ENCODE peak calls at places on chromosomes 4 and X, in nine cellular contexts. N, B, U, V, T, O, Z, D and Y are unnamed samples.

GRCh38 chr4:45662996-45663395 is 460.9 kb downstream of the GABRG1 start:
- DNase-seq in N (no peak), B (no peak), U (no peak), V (peak; percentile 48), T (peak; percentile 91), O (no peak), Z (peak; percentile 74), D (no peak), Y (peak; percentile 3)

GRCh38 chr4:5827108-5828004 is 65.5 kb downstream of the CRMP1 start:
- DNase-seq in N (no peak), B (no peak), U (no peak), V (no peak), T (no peak), O (no peak), Z (no peak), D (no peak), Y (no peak)

GRCh38 chr4:179671609-179672008 is 2229.4 kb upstream of the AGA start:
- DNase-seq in N (no peak), B (no peak), U (no peak), V (no peak), T (no peak), O (no peak), Z (no peak), D (no peak), Y (no peak)

GRCh38 chrX:153492153-153492454 is 2.7 kb upstream of the BGN start:
- DNase-seq in N (no peak), B (no peak), U (no peak), V (no peak), T (no peak), O (no peak), Z (no peak), D (no peak), Y (no peak)

GRCh38 chr4:156790866-156791265 is 180.7 kb downstream of the PDGFC start:
- DNase-seq in N (no peak), B (no peak), U (no peak), V (peak; percentile 50), T (peak; percentile 79), O (no peak), Z (peak; percentile 91), D (no peak), Y (no peak)

GRCh38 chr4:13920901-13921300 is 293.4 kb upstream of the BOD1L1 start:
- DNase-seq in N (no peak), B (no peak), U (no peak), V (peak; percentile 100), T (peak; percentile 97), O (no peak), Z (peak; percentile 100), D (no peak), Y (no peak)

GRCh38 chr4:6894528-6895498 is 14.8 kb upstream of the TBC1D14 start:
- DNase-seq in N (no peak), B (no peak), U (no peak), V (no peak), T (no peak), O (no peak), Z (no peak), D (no peak), Y (no peak)

GRCh38 chr4:39323836-39324235 is 42.3 kb downstream of the RFC1 start:
- DNase-seq in N (no peak), B (no peak), U (no peak), V (no peak), T (no peak), O (no peak), Z (no peak), D (no peak), Y (peak; percentile 42)

GRCh38 chrX:109281478-109282275 is 200.2 kb downstream of the GUCY2F start:
- DNase-seq in N (no peak), B (no peak), U (no peak), V (peak; percentile 5), T (no peak), O (no peak), Z (peak; percentile 14), D (no peak), Y (no peak)

GRCh38 chr4:176309772-176310171 is 10.0 kb upstream of the SPCS3 start:
- DNase-seq in N (no peak), B (no peak), U (no peak), V (peak; percentile 23), T (no peak), O (no peak), Z (no peak), D (no peak), Y (no peak)

GRCh38 chr4:82753725-82754410 is 44.7 kb downstream of the SCD5 start:
- DNase-seq in N (no peak), B (no peak), U (no peak), V (peak; percentile 66), T (peak; percentile 60), O (no peak), Z (no peak), D (no peak), Y (no peak)

GRCh38 chr4:123340381-123340701 is 56.3 kb upstream of the SPRY1 start:
- DNase-seq in N (no peak), B (no peak), U (no peak), V (peak; percentile 87), T (peak; percentile 93), O (no peak), Z (peak; percentile 86), D (no peak), Y (no peak)

GRCh38 chr4:175562111-175562510 is 250.0 kb downstream of the GPM6A start:
- DNase-seq in N (no peak), B (no peak), U (no peak), V (no peak), T (no peak), O (no peak), Z (no peak), D (no peak), Y (no peak)

GRCh38 chrX:25012793-25013592 is 2.8 kb downstream of the ARX start:
- DNase-seq in N (no peak), B (no peak), U (no peak), V (no peak), T (no peak), O (no peak), Z (no peak), D (no peak), Y (no peak)

GRCh38 chr4:152981842-152982241 is 45.7 kb downstream of the FHDC1 start:
- DNase-seq in N (no peak), B (no peak), U (no peak), V (no peak), T (peak; percentile 17), O (no peak), Z (peak; percentile 68), D (no peak), Y (no peak)

GRCh38 chr4:70992354-70992753 is 1.1 kb upstream of the DCK start:
- DNase-seq in N (no peak), B (peak; percentile 29), U (no peak), V (peak; percentile 22), T (peak; percentile 42), O (no peak), Z (no peak), D (no peak), Y (no peak)

GRCh38 chr4:73864365-73864764 is 4.8 kb upstream of the CXCL1 start:
- DNase-seq in N (no peak), B (peak; percentile 34), U (no peak), V (peak; percentile 59), T (peak; percentile 64), O (no peak), Z (no peak), D (no peak), Y (no peak)

GRCh38 chrX:116824785-116825184 is 362.0 kb upstream of the CT83 start:
- DNase-seq in N (no peak), B (no peak), U (no peak), V (no peak), T (no peak), O (no peak), Z (no peak), D (no peak), Y (no peak)

GRCh38 chr4:116018831-116019230 is 905.4 kb upstream of the NDST4 start:
- DNase-seq in N (no peak), B (no peak), U (no peak), V (peak; percentile 71), T (no peak), O (no peak), Z (no peak), D (no peak), Y (no peak)

GRCh38 chr4:98692411-98692810 is 34.0 kb upstream of the TSPAN5 start:
- DNase-seq in N (no peak), B (no peak), U (no peak), V (no peak), T (no peak), O (no peak), Z (no peak), D (no peak), Y (no peak)

GRCh38 chrX:119145241-119145653 is 17.6 kb upstream of the KIAA1210 start:
- DNase-seq in N (no peak), B (peak; percentile 3), U (peak; percentile 46), V (peak; percentile 4), T (peak; percentile 43), O (no peak), Z (no peak), D (no peak), Y (no peak)

GRCh38 chrX:45775462-45775861 is 574.8 kb upstream of the DIPK2B start:
- DNase-seq in N (no peak), B (no peak), U (no peak), V (peak; percentile 93), T (peak; percentile 88), O (no peak), Z (peak; percentile 79), D (no peak), Y (no peak)

GRCh38 chrX:149074429-149074828 is 430.7 kb downstream of the IDS start:
- DNase-seq in N (no peak), B (peak; percentile 18), U (no peak), V (no peak), T (peak; percentile 32), O (no peak), Z (no peak), D (peak; percentile 3), Y (no peak)

GRCh38 chr4:36332023-36332781 is 50.8 kb downstream of the DTHD1 start:
- DNase-seq in N (no peak), B (no peak), U (no peak), V (no peak), T (no peak), O (no peak), Z (peak; percentile 2), D (no peak), Y (peak; percentile 97)